ENCODE peak calls at places on chromosome 15, in nine cellular contexts. One of them, this sample, is unnamed.

GRCh38 chr15:97410907-97411575 is 549.5 kb upstream of the ARRDC4 start:
- DNase-seq in stimulated activated CD8-positive, alpha-beta memory T cell treated with anti-CD3 and anti-CD28 coated beads, Interleukin-7, amount 100 ng/mL, for 4 hours: no peak
- DNase-seq in activated gamma-delta T cell treated with anti-CD3 and anti-CD28 coated beads, Interleukin-2, amount 50 U/mL, for 16 hours: no peak
- DNase-seq in C1 segment of cervical spinal cord: no peak
- DNase-seq in ovary: no peak
- DNase-seq in heart left ventricle: no peak
- DNase-seq in foreskin fibroblast: no peak
- DNase-seq in activated T-cell treated with anti-CD3 and anti-CD28 coated beads, Interleukin-2, amount 50 U/mL, for 4 hours: no peak
- DNase-seq in AG04450: no peak
- DNase-seq in this sample: no peak

GRCh38 chr15:90087454-90088154 is 14.7 kb downstream of the IDH2 start:
- DNase-seq in stimulated activated CD8-positive, alpha-beta memory T cell treated with anti-CD3 and anti-CD28 coated beads, Interleukin-7, amount 100 ng/mL, for 4 hours: no peak
- DNase-seq in activated gamma-delta T cell treated with anti-CD3 and anti-CD28 coated beads, Interleukin-2, amount 50 U/mL, for 16 hours: no peak
- DNase-seq in C1 segment of cervical spinal cord: no peak
- DNase-seq in ovary: peak
- DNase-seq in heart left ventricle: no peak
- DNase-seq in foreskin fibroblast: peak
- DNase-seq in activated T-cell treated with anti-CD3 and anti-CD28 coated beads, Interleukin-2, amount 50 U/mL, for 4 hours: no peak
- DNase-seq in AG04450: no peak
- DNase-seq in this sample: no peak

GRCh38 chr15:63374686-63375520 is 6.7 kb downstream of the CA12 start:
- DNase-seq in stimulated activated CD8-positive, alpha-beta memory T cell treated with anti-CD3 and anti-CD28 coated beads, Interleukin-7, amount 100 ng/mL, for 4 hours: no peak
- DNase-seq in activated gamma-delta T cell treated with anti-CD3 and anti-CD28 coated beads, Interleukin-2, amount 50 U/mL, for 16 hours: no peak
- DNase-seq in C1 segment of cervical spinal cord: no peak
- DNase-seq in ovary: no peak
- DNase-seq in heart left ventricle: no peak
- DNase-seq in foreskin fibroblast: peak
- DNase-seq in activated T-cell treated with anti-CD3 and anti-CD28 coated beads, Interleukin-2, amount 50 U/mL, for 4 hours: no peak
- DNase-seq in AG04450: peak
- DNase-seq in this sample: no peak

GRCh38 chr15:47817825-47818681 is 100.7 kb downstream of the SEMA6D start:
- DNase-seq in stimulated activated CD8-positive, alpha-beta memory T cell treated with anti-CD3 and anti-CD28 coated beads, Interleukin-7, amount 100 ng/mL, for 4 hours: no peak
- DNase-seq in activated gamma-delta T cell treated with anti-CD3 and anti-CD28 coated beads, Interleukin-2, amount 50 U/mL, for 16 hours: no peak
- DNase-seq in C1 segment of cervical spinal cord: no peak
- DNase-seq in ovary: no peak
- DNase-seq in heart left ventricle: no peak
- DNase-seq in foreskin fibroblast: no peak
- DNase-seq in activated T-cell treated with anti-CD3 and anti-CD28 coated beads, Interleukin-2, amount 50 U/mL, for 4 hours: no peak
- DNase-seq in AG04450: no peak
- DNase-seq in this sample: no peak

GRCh38 chr15:41828747-41829270 is 917 bp downstream of the JMJD7 start:
- DNase-seq in stimulated activated CD8-positive, alpha-beta memory T cell treated with anti-CD3 and anti-CD28 coated beads, Interleukin-7, amount 100 ng/mL, for 4 hours: no peak
- DNase-seq in activated gamma-delta T cell treated with anti-CD3 and anti-CD28 coated beads, Interleukin-2, amount 50 U/mL, for 16 hours: no peak
- DNase-seq in C1 segment of cervical spinal cord: no peak
- DNase-seq in ovary: no peak
- DNase-seq in heart left ventricle: no peak
- DNase-seq in foreskin fibroblast: peak
- DNase-seq in activated T-cell treated with anti-CD3 and anti-CD28 coated beads, Interleukin-2, amount 50 U/mL, for 4 hours: no peak
- DNase-seq in AG04450: no peak
- DNase-seq in this sample: no peak

GRCh38 chr15:93382196-93382820 is 293.3 kb upstream of the RGMA start:
- DNase-seq in stimulated activated CD8-positive, alpha-beta memory T cell treated with anti-CD3 and anti-CD28 coated beads, Interleukin-7, amount 100 ng/mL, for 4 hours: no peak
- DNase-seq in activated gamma-delta T cell treated with anti-CD3 and anti-CD28 coated beads, Interleukin-2, amount 50 U/mL, for 16 hours: no peak
- DNase-seq in C1 segment of cervical spinal cord: no peak
- DNase-seq in ovary: no peak
- DNase-seq in heart left ventricle: no peak
- DNase-seq in foreskin fibroblast: no peak
- DNase-seq in activated T-cell treated with anti-CD3 and anti-CD28 coated beads, Interleukin-2, amount 50 U/mL, for 4 hours: no peak
- DNase-seq in AG04450: no peak
- DNase-seq in this sample: no peak

GRCh38 chr15:36682091-36682490 is 102.7 kb downstream of the CDIN1 start:
- DNase-seq in stimulated activated CD8-positive, alpha-beta memory T cell treated with anti-CD3 and anti-CD28 coated beads, Interleukin-7, amount 100 ng/mL, for 4 hours: no peak
- DNase-seq in activated gamma-delta T cell treated with anti-CD3 and anti-CD28 coated beads, Interleukin-2, amount 50 U/mL, for 16 hours: no peak
- DNase-seq in C1 segment of cervical spinal cord: no peak
- DNase-seq in ovary: no peak
- DNase-seq in heart left ventricle: no peak
- DNase-seq in foreskin fibroblast: peak
- DNase-seq in activated T-cell treated with anti-CD3 and anti-CD28 coated beads, Interleukin-2, amount 50 U/mL, for 4 hours: no peak
- DNase-seq in AG04450: no peak
- DNase-seq in this sample: no peak

GRCh38 chr15:87731630-87732029 is 524.9 kb downstream of the NTRK3 start:
- DNase-seq in stimulated activated CD8-positive, alpha-beta memory T cell treated with anti-CD3 and anti-CD28 coated beads, Interleukin-7, amount 100 ng/mL, for 4 hours: no peak
- DNase-seq in activated gamma-delta T cell treated with anti-CD3 and anti-CD28 coated beads, Interleukin-2, amount 50 U/mL, for 16 hours: no peak
- DNase-seq in C1 segment of cervical spinal cord: no peak
- DNase-seq in ovary: no peak
- DNase-seq in heart left ventricle: no peak
- DNase-seq in foreskin fibroblast: no peak
- DNase-seq in activated T-cell treated with anti-CD3 and anti-CD28 coated beads, Interleukin-2, amount 50 U/mL, for 4 hours: no peak
- DNase-seq in AG04450: no peak
- DNase-seq in this sample: no peak